ENCODE peak calls at places on chromosomes 5 and 9, in four cellular contexts. V is activated T-cell treated with anti-CD3 and anti-CD28 coated beads for 48 hours, J is KG1, U is epithelial cell of proximal tubule. P is an unnamed sample.

GRCh38 chr9:83199240-83199639 is 136.3 kb upstream of the RASEF start:
- DNase-seq in J (no peak), V (no peak), U (peak), P (peak)

GRCh38 chr5:127358782-127359181 is 68.2 kb downstream of the MEGF10 start:
- DNase-seq in V (no peak), U (no peak), J (no peak), P (no peak)

GRCh38 chr9:35731415-35732184 is 395 bp downstream of the TLN1 start:
- DNase-seq in J (no peak), U (no peak), V (no peak), P (no peak)

GRCh38 chr5:68216737-68217231 is 1.2 kb downstream of the PIK3R1 start:
- DNase-seq in V (no peak), U (no peak), J (no peak), P (no peak)

GRCh38 chr5:87300744-87301143 is 33.1 kb downstream of the RASA1 start:
- DNase-seq in U (peak), V (peak), J (no peak), P (peak)

GRCh38 chr9:132878695-132879064 is at the start of gene SPACA9:
- DNase-seq in J (no peak), V (peak), U (no peak), P (peak)

GRCh38 chr9:132006657-132007370 is 72.9 kb downstream of the MED27 start:
- DNase-seq in U (no peak), V (peak), J (no peak), P (no peak)

GRCh38 chr5:122350496-122350895 is 38.5 kb downstream of the SNCAIP start:
- DNase-seq in V (no peak), U (no peak), J (no peak), P (no peak)

GRCh38 chr5:158754018-158754514 is 345.6 kb downstream of the EBF1 start:
- DNase-seq in J (no peak), U (peak), V (no peak), P (no peak)

P was measured in HCT116.